ENCODE peak calls at places on chromosomes 11 and 22, in seven cellular contexts. One of them, this sample, is unnamed.
A peak's percentile ranks its signal among the peaks of the same experiment; 100 is the strongest.

GRCh38 chr11:57210731-57211335 is 26.2 kb downstream of the APLNR start:
- DNase-seq in GM23338: peak; percentile 9
- DNase-seq in GM23248: no peak
- DNase-seq in MM.1S: no peak
- DNase-seq in OCI-LY7: no peak
- DNase-seq in SK-N-SH: no peak
- DNase-seq in PC-3: no peak
- DNase-seq in this sample: no peak

GRCh38 chr11:514606-515005 is 7.6 kb upstream of the RNH1 start:
- DNase-seq in GM23338: no peak
- DNase-seq in GM23248: no peak
- DNase-seq in MM.1S: no peak
- DNase-seq in OCI-LY7: no peak
- DNase-seq in SK-N-SH: no peak
- DNase-seq in PC-3: no peak
- DNase-seq in this sample: no peak

GRCh38 chr11:36196476-36197099 is 92.6 kb downstream of the COMMD9 start:
- DNase-seq in GM23338: no peak
- DNase-seq in GM23248: no peak
- DNase-seq in MM.1S: no peak
- DNase-seq in OCI-LY7: no peak
- DNase-seq in SK-N-SH: peak; percentile 57
- DNase-seq in PC-3: no peak
- DNase-seq in this sample: peak; percentile 28

GRCh38 chr22:37244114-37244921 is at the start of gene RAC2:
- DNase-seq in GM23338: peak; percentile 62
- DNase-seq in GM23248: peak; percentile 73
- DNase-seq in MM.1S: peak; percentile 92
- DNase-seq in OCI-LY7: peak; percentile 95
- DNase-seq in SK-N-SH: peak; percentile 57
- DNase-seq in PC-3: peak; percentile 73
- DNase-seq in this sample: peak; percentile 47

GRCh38 chr11:71267807-71268421 is 15.5 kb upstream of the SHANK2 start:
- DNase-seq in GM23338: no peak
- DNase-seq in GM23248: no peak
- DNase-seq in MM.1S: no peak
- DNase-seq in OCI-LY7: no peak
- DNase-seq in SK-N-SH: no peak
- DNase-seq in PC-3: no peak
- DNase-seq in this sample: no peak

GRCh38 chr11:105046898-105047579 is 1.9 kb upstream of the CARD16 start:
- DNase-seq in GM23338: peak; percentile 11
- DNase-seq in GM23248: peak; percentile 96
- DNase-seq in MM.1S: no peak
- DNase-seq in OCI-LY7: no peak
- DNase-seq in SK-N-SH: no peak
- DNase-seq in PC-3: peak; percentile 96
- DNase-seq in this sample: no peak

GRCh38 chr22:42357221-42357620 is 75.0 kb downstream of the NFAM1 start:
- DNase-seq in GM23338: no peak
- DNase-seq in GM23248: no peak
- DNase-seq in MM.1S: no peak
- DNase-seq in OCI-LY7: no peak
- DNase-seq in SK-N-SH: no peak
- DNase-seq in PC-3: peak; percentile 35
- DNase-seq in this sample: no peak

GRCh38 chr11:16292167-16292859 is 64.0 kb downstream of the SOX6 start:
- DNase-seq in GM23338: no peak
- DNase-seq in GM23248: no peak
- DNase-seq in MM.1S: no peak
- DNase-seq in OCI-LY7: no peak
- DNase-seq in SK-N-SH: no peak
- DNase-seq in PC-3: no peak
- DNase-seq in this sample: no peak

GRCh38 chr11:45900916-45901617 is 6.0 kb downstream of the FREY1 start:
- DNase-seq in GM23338: peak; percentile 34
- DNase-seq in GM23248: peak; percentile 42
- DNase-seq in MM.1S: no peak
- DNase-seq in OCI-LY7: no peak
- DNase-seq in SK-N-SH: peak; percentile 42
- DNase-seq in PC-3: no peak
- DNase-seq in this sample: peak; percentile 48

GRCh38 chr11:104098555-104098954 is 62.1 kb downstream of the DDI1 start:
- DNase-seq in GM23338: no peak
- DNase-seq in GM23248: no peak
- DNase-seq in MM.1S: no peak
- DNase-seq in OCI-LY7: no peak
- DNase-seq in SK-N-SH: no peak
- DNase-seq in PC-3: no peak
- DNase-seq in this sample: no peak

GRCh38 chr11:125086633-125087296 is 23.7 kb downstream of the SLC37A2 start:
- DNase-seq in GM23338: no peak
- DNase-seq in GM23248: no peak
- DNase-seq in MM.1S: no peak
- DNase-seq in OCI-LY7: no peak
- DNase-seq in SK-N-SH: no peak
- DNase-seq in PC-3: no peak
- DNase-seq in this sample: no peak

GRCh38 chr11:63567044-63567840 is 4.1 kb upstream of the PLAAT2 start:
- DNase-seq in GM23338: peak; percentile 49
- DNase-seq in GM23248: peak; percentile 90
- DNase-seq in MM.1S: peak; percentile 73
- DNase-seq in OCI-LY7: peak; percentile 85
- DNase-seq in SK-N-SH: no peak
- DNase-seq in PC-3: peak; percentile 97
- DNase-seq in this sample: no peak

GRCh38 chr11:61332266-61332822 is 561 bp downstream of the DDB1 start:
- DNase-seq in GM23338: peak; percentile 61
- DNase-seq in GM23248: peak; percentile 72
- DNase-seq in MM.1S: no peak
- DNase-seq in OCI-LY7: peak; percentile 10
- DNase-seq in SK-N-SH: peak; percentile 51
- DNase-seq in PC-3: peak; percentile 26
- DNase-seq in this sample: peak; percentile 47

GRCh38 chr22:42686756-42687491 is 33.7 kb downstream of the A4GALT start:
- DNase-seq in GM23338: no peak
- DNase-seq in GM23248: no peak
- DNase-seq in MM.1S: no peak
- DNase-seq in OCI-LY7: no peak
- DNase-seq in SK-N-SH: no peak
- DNase-seq in PC-3: no peak
- DNase-seq in this sample: no peak

GRCh38 chr11:70142171-70142875 is 60.8 kb upstream of the FADD start:
- DNase-seq in GM23338: no peak
- DNase-seq in GM23248: peak; percentile 17
- DNase-seq in MM.1S: no peak
- DNase-seq in OCI-LY7: no peak
- DNase-seq in SK-N-SH: no peak
- DNase-seq in PC-3: peak; percentile 87
- DNase-seq in this sample: peak; percentile 50

GRCh38 chr11:84106560-84106959 is 820.4 kb upstream of the CCDC90B start:
- DNase-seq in GM23338: no peak
- DNase-seq in GM23248: no peak
- DNase-seq in MM.1S: no peak
- DNase-seq in OCI-LY7: no peak
- DNase-seq in SK-N-SH: no peak
- DNase-seq in PC-3: no peak
- DNase-seq in this sample: no peak

GRCh38 chr11:8093931-8094575 is 13.0 kb downstream of the TUB start:
- DNase-seq in GM23338: no peak
- DNase-seq in GM23248: peak; percentile 13
- DNase-seq in MM.1S: no peak
- DNase-seq in OCI-LY7: no peak
- DNase-seq in SK-N-SH: no peak
- DNase-seq in PC-3: no peak
- DNase-seq in this sample: no peak

GRCh38 chr22:48404801-48405447 is 1422.7 kb downstream of the BRD1 start:
- DNase-seq in GM23338: no peak
- DNase-seq in GM23248: no peak
- DNase-seq in MM.1S: no peak
- DNase-seq in OCI-LY7: no peak
- DNase-seq in SK-N-SH: no peak
- DNase-seq in PC-3: no peak
- DNase-seq in this sample: no peak

GRCh38 chr22:17770180-17771077 is 3.8 kb downstream of the BID start:
- DNase-seq in GM23338: no peak
- DNase-seq in GM23248: no peak
- DNase-seq in MM.1S: no peak
- DNase-seq in OCI-LY7: no peak
- DNase-seq in SK-N-SH: no peak
- DNase-seq in PC-3: no peak
- DNase-seq in this sample: no peak
- TF ChIP-seq EZH2phosphoT487 in GM23338: no peak
- TF ChIP-seq EZH2phosphoT487 in GM23248: no peak
- TF ChIP-seq EZH2phosphoT487 in MM.1S: no peak
- TF ChIP-seq EZH2phosphoT487 in OCI-LY7: no peak
- TF ChIP-seq EZH2phosphoT487 in SK-N-SH: no peak
- TF ChIP-seq EZH2phosphoT487 in PC-3: no peak
- TF ChIP-seq EZH2phosphoT487 in this sample: no peak

GRCh38 chr11:33264926-33265325 is 7.7 kb downstream of the HIPK3 start:
- DNase-seq in GM23338: no peak
- DNase-seq in GM23248: no peak
- DNase-seq in MM.1S: no peak
- DNase-seq in OCI-LY7: no peak
- DNase-seq in SK-N-SH: no peak
- DNase-seq in PC-3: no peak
- DNase-seq in this sample: no peak
- H3K4me1 ChIP-seq in GM23338: peaks cover 2% of the 10 kb centered on the region
- H3K4me1 ChIP-seq in GM23248: peaks cover 72% of the 10 kb centered on the region
- H3K4me1 ChIP-seq in MM.1S: peaks cover 16% of the 10 kb centered on the region
- H3K4me1 ChIP-seq in OCI-LY7: peaks cover 18% of the 10 kb centered on the region
- H3K4me1 ChIP-seq in SK-N-SH: peaks cover 10% of the 10 kb centered on the region
- H3K4me1 ChIP-seq in PC-3: peaks cover 19% of the 10 kb centered on the region
- H3K4me1 ChIP-seq in this sample: peaks cover 6% of the 10 kb centered on the region

GRCh38 chr11:117064275-117064674 is 34.0 kb downstream of the SIK3 start:
- DNase-seq in GM23338: no peak
- DNase-seq in GM23248: peak; percentile 74
- DNase-seq in MM.1S: peak; percentile 48
- DNase-seq in OCI-LY7: no peak
- DNase-seq in SK-N-SH: no peak
- DNase-seq in PC-3: peak; percentile 47
- DNase-seq in this sample: no peak
- H3K4me3 ChIP-seq in GM23338: no peak overlapping the region
- H3K4me3 ChIP-seq in GM23248: no peak overlapping the region
- H3K4me3 ChIP-seq in MM.1S: peak overlapping the region; percentile 49
- H3K4me3 ChIP-seq in OCI-LY7: no peak overlapping the region
- H3K4me3 ChIP-seq in SK-N-SH: no peak overlapping the region
- H3K4me3 ChIP-seq in PC-3: no peak overlapping the region
- H3K4me3 ChIP-seq in this sample: no peak overlapping the region

GRCh38 chr11:64872790-64873488 is 5.5 kb downstream of the EHD1 start:
- DNase-seq in GM23338: no peak
- DNase-seq in GM23248: no peak
- DNase-seq in MM.1S: no peak
- DNase-seq in OCI-LY7: peak; percentile 58
- DNase-seq in SK-N-SH: no peak
- DNase-seq in PC-3: no peak
- DNase-seq in this sample: no peak

GRCh38 chr11:64875369-64876225 is 2.8 kb downstream of the EHD1 start:
- DNase-seq in GM23338: no peak
- DNase-seq in GM23248: peak; percentile 40
- DNase-seq in MM.1S: no peak
- DNase-seq in OCI-LY7: peak; percentile 66
- DNase-seq in SK-N-SH: no peak
- DNase-seq in PC-3: no peak
- DNase-seq in this sample: no peak

GRCh38 chr11:64874308-64874707 is 4.1 kb downstream of the EHD1 start:
- DNase-seq in GM23338: no peak
- DNase-seq in GM23248: no peak
- DNase-seq in MM.1S: no peak
- DNase-seq in OCI-LY7: peak; percentile 69
- DNase-seq in SK-N-SH: no peak
- DNase-seq in PC-3: no peak
- DNase-seq in this sample: no peak

GRCh38 chr11:64876226-64876750 is 2.1 kb downstream of the EHD1 start:
- DNase-seq in GM23338: no peak
- DNase-seq in GM23248: peak; percentile 43
- DNase-seq in MM.1S: no peak
- DNase-seq in OCI-LY7: no peak
- DNase-seq in SK-N-SH: no peak
- DNase-seq in PC-3: no peak
- DNase-seq in this sample: no peak

DNA sequence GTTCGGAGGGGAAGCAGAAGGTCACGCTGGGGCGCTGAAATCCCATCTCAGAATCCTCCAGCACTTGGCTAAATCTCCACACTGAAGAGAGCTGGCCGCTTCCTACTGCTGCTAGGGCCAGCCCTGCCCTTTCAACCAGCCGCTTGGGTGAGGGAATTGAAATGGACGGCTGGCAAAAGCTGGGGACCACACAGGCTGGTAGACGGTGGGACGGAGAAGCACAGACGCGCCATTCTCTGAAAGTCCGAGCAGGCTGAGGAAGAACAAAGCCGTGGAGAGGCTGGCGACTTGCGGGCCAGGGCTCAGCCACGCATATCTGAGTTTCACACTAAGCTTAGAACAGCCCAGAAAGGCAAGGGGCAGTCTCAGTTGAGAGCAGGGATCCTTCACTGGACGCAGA is 3.6 kb downstream of the EHD1 start:
- DNase-seq in GM23338: no peak
- DNase-seq in GM23248: no peak
- DNase-seq in MM.1S: no peak
- DNase-seq in OCI-LY7: no peak
- DNase-seq in SK-N-SH: no peak
- DNase-seq in PC-3: no peak
- DNase-seq in this sample: peak; percentile 37
- TF ChIP-seq EZH2phosphoT487 in GM23338: no peak
- TF ChIP-seq EZH2phosphoT487 in GM23248: no peak
- TF ChIP-seq EZH2phosphoT487 in MM.1S: no peak
- TF ChIP-seq EZH2phosphoT487 in OCI-LY7: no peak
- TF ChIP-seq EZH2phosphoT487 in SK-N-SH: no peak
- TF ChIP-seq EZH2phosphoT487 in PC-3: no peak
- TF ChIP-seq EZH2phosphoT487 in this sample: no peak

DNA sequence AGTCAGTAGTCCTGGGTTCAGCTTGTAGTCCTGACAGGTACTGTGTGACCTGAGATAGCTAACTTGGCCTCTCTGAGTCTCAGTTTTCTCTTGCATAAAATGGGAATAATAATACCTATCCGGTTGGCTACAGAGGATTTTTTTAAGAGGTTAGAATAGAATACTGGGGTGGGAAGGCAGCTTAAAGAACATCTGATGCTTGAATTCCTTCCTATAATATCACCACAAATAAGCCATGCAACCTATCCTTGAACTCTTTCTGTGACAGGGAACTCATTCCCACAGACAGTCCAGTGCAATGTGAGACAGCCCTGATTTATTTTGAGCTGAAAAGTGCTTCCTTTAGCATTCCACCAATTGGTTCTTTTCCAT is 110.1 kb downstream of the CCDC81 start:
- DNase-seq in GM23338: no peak
- DNase-seq in GM23248: peak; percentile 36
- DNase-seq in MM.1S: no peak
- DNase-seq in OCI-LY7: no peak
- DNase-seq in SK-N-SH: no peak
- DNase-seq in PC-3: no peak
- DNase-seq in this sample: no peak
- H3K4me1 ChIP-seq in GM23338: no peaks in the 10 kb centered on the region
- H3K4me1 ChIP-seq in GM23248: peaks cover 15% of the 10 kb centered on the region
- H3K4me1 ChIP-seq in MM.1S: no peaks in the 10 kb centered on the region
- H3K4me1 ChIP-seq in OCI-LY7: no peaks in the 10 kb centered on the region
- H3K4me1 ChIP-seq in SK-N-SH: no peaks in the 10 kb centered on the region
- H3K4me1 ChIP-seq in PC-3: peaks cover 31% of the 10 kb centered on the region
- H3K4me1 ChIP-seq in this sample: no peaks in the 10 kb centered on the region